ENCODE peak calls at places on chromosomes 5 and 9, in five cellular contexts. One of them, this sample, is unnamed.

GRCh38 chr9:119117409-119117808 is 251.8 kb downstream of the BRINP1 start:
- DNase-seq in kidney epithelial cell: no peak
- DNase-seq in IMR-90: no peak
- DNase-seq in fibroblast of lung: no peak
- DNase-seq in fibroblast of pulmonary artery: no peak
- DNase-seq in this sample: no peak

GRCh38 chr5:147391781-147392180 is 118.1 kb downstream of the DPYSL3 start:
- DNase-seq in kidney epithelial cell: peak
- DNase-seq in IMR-90: peak
- DNase-seq in fibroblast of lung: peak
- DNase-seq in fibroblast of pulmonary artery: peak
- DNase-seq in this sample: peak

GRCh38 chr5:73280821-73281746 is 108.1 kb downstream of the TMEM174 start:
- DNase-seq in kidney epithelial cell: peak
- DNase-seq in IMR-90: peak
- DNase-seq in fibroblast of lung: peak
- DNase-seq in fibroblast of pulmonary artery: peak
- DNase-seq in this sample: peak

GRCh38 chr9:126745574-126746411 is 59.0 kb upstream of the ZBTB43 start:
- DNase-seq in kidney epithelial cell: no peak
- DNase-seq in IMR-90: no peak
- DNase-seq in fibroblast of lung: no peak
- DNase-seq in fibroblast of pulmonary artery: no peak
- DNase-seq in this sample: no peak

GRCh38 chr9:90556897-90557296 is 85.7 kb downstream of the DIRAS2 start:
- DNase-seq in kidney epithelial cell: no peak
- DNase-seq in IMR-90: no peak
- DNase-seq in fibroblast of lung: no peak
- DNase-seq in fibroblast of pulmonary artery: no peak
- DNase-seq in this sample: no peak

GRCh38 chr5:175148773-175149172 is 295.2 kb downstream of the DRD1 start:
- DNase-seq in kidney epithelial cell: no peak
- DNase-seq in IMR-90: no peak
- DNase-seq in fibroblast of lung: peak
- DNase-seq in fibroblast of pulmonary artery: no peak
- DNase-seq in this sample: no peak

GRCh38 chr5:178192244-178192643 is 5.1 kb upstream of the GMCL2 start:
- DNase-seq in kidney epithelial cell: no peak
- DNase-seq in IMR-90: no peak
- DNase-seq in fibroblast of lung: no peak
- DNase-seq in fibroblast of pulmonary artery: no peak
- DNase-seq in this sample: no peak

GRCh38 chr5:139215176-139215975 is 17.2 kb upstream of the SIL1 start:
- DNase-seq in kidney epithelial cell: no peak
- DNase-seq in IMR-90: no peak
- DNase-seq in fibroblast of lung: no peak
- DNase-seq in fibroblast of pulmonary artery: peak
- DNase-seq in this sample: no peak

GRCh38 chr5:61256474-61256873 is 75.6 kb upstream of the ZSWIM6 start:
- DNase-seq in kidney epithelial cell: no peak
- DNase-seq in IMR-90: no peak
- DNase-seq in fibroblast of lung: peak
- DNase-seq in fibroblast of pulmonary artery: peak
- DNase-seq in this sample: no peak

GRCh38 chr9:137029058-137029922 is 1.3 kb upstream of the ABCA2 start:
- DNase-seq in kidney epithelial cell: no peak
- DNase-seq in IMR-90: peak
- DNase-seq in fibroblast of lung: peak
- DNase-seq in fibroblast of pulmonary artery: peak
- DNase-seq in this sample: peak

GRCh38 chr5:175922192-175922885 is 45.8 kb downstream of the THOC3 start:
- DNase-seq in kidney epithelial cell: peak
- DNase-seq in IMR-90: peak
- DNase-seq in fibroblast of lung: peak
- DNase-seq in fibroblast of pulmonary artery: peak
- DNase-seq in this sample: peak

GRCh38 chr9:71504636-71505035 is 263.7 kb downstream of the CEMIP2 start:
- DNase-seq in kidney epithelial cell: peak
- DNase-seq in IMR-90: no peak
- DNase-seq in fibroblast of lung: no peak
- DNase-seq in fibroblast of pulmonary artery: no peak
- DNase-seq in this sample: no peak

GRCh38 chr9:113599647-113600476 is 136.3 kb downstream of the RGS3 start:
- DNase-seq in kidney epithelial cell: no peak
- DNase-seq in IMR-90: peak
- DNase-seq in fibroblast of lung: peak
- DNase-seq in fibroblast of pulmonary artery: peak
- DNase-seq in this sample: peak

GRCh38 chr9:13791816-13792215 is 512.3 kb upstream of the MPDZ start:
- DNase-seq in kidney epithelial cell: no peak
- DNase-seq in IMR-90: no peak
- DNase-seq in fibroblast of lung: no peak
- DNase-seq in fibroblast of pulmonary artery: no peak
- DNase-seq in this sample: no peak

GRCh38 chr5:133938039-133938821 is 30.2 kb downstream of the C5orf15 start:
- DNase-seq in kidney epithelial cell: no peak
- DNase-seq in IMR-90: no peak
- DNase-seq in fibroblast of lung: no peak
- DNase-seq in fibroblast of pulmonary artery: peak
- DNase-seq in this sample: no peak

GRCh38 chr9:125074976-125075375 is 68.4 kb downstream of the SCAI start:
- DNase-seq in kidney epithelial cell: no peak
- DNase-seq in IMR-90: peak
- DNase-seq in fibroblast of lung: peak
- DNase-seq in fibroblast of pulmonary artery: peak
- DNase-seq in this sample: peak

GRCh38 chr9:32344551-32345182 is 39.8 kb upstream of the ACO1 start:
- DNase-seq in kidney epithelial cell: no peak
- DNase-seq in IMR-90: peak
- DNase-seq in fibroblast of lung: peak
- DNase-seq in fibroblast of pulmonary artery: peak
- DNase-seq in this sample: peak

GRCh38 chr9:91060520-91061343 is 259.1 kb downstream of the SYK start:
- DNase-seq in kidney epithelial cell: peak
- DNase-seq in IMR-90: peak
- DNase-seq in fibroblast of lung: peak
- DNase-seq in fibroblast of pulmonary artery: peak
- DNase-seq in this sample: peak

GRCh38 chr5:64952961-64953360 is 184.2 kb downstream of the CWC27 start:
- DNase-seq in kidney epithelial cell: no peak
- DNase-seq in IMR-90: no peak
- DNase-seq in fibroblast of lung: no peak
- DNase-seq in fibroblast of pulmonary artery: peak
- DNase-seq in this sample: peak

GRCh38 chr5:76482961-76483360 is 79.9 kb downstream of the IQGAP2 start:
- DNase-seq in kidney epithelial cell: no peak
- DNase-seq in IMR-90: no peak
- DNase-seq in fibroblast of lung: no peak
- DNase-seq in fibroblast of pulmonary artery: no peak
- DNase-seq in this sample: no peak

GRCh38 chr9:87270241-87271234 is 227.1 kb upstream of the DAPK1 start:
- DNase-seq in kidney epithelial cell: no peak
- DNase-seq in IMR-90: peak
- DNase-seq in fibroblast of lung: peak
- DNase-seq in fibroblast of pulmonary artery: peak
- DNase-seq in this sample: peak

GRCh38 chr5:145887976-145888574 is 15.3 kb upstream of the GRXCR2 start:
- DNase-seq in kidney epithelial cell: peak
- DNase-seq in IMR-90: peak
- DNase-seq in fibroblast of lung: peak
- DNase-seq in fibroblast of pulmonary artery: peak
- DNase-seq in this sample: peak

GRCh38 chr5:41925555-41925946 is 470 bp downstream of the FBXO4 start:
- DNase-seq in kidney epithelial cell: no peak
- DNase-seq in IMR-90: peak
- DNase-seq in fibroblast of lung: peak
- DNase-seq in fibroblast of pulmonary artery: peak
- DNase-seq in this sample: peak

GRCh38 chr5:429453-430188 is 13.4 kb upstream of the EXOC3 start:
- DNase-seq in kidney epithelial cell: no peak
- DNase-seq in IMR-90: peak
- DNase-seq in fibroblast of lung: peak
- DNase-seq in fibroblast of pulmonary artery: peak
- DNase-seq in this sample: peak

GRCh38 chr5:14603141-14603540 is 21.5 kb downstream of the OTULINL start:
- DNase-seq in kidney epithelial cell: no peak
- DNase-seq in IMR-90: no peak
- DNase-seq in fibroblast of lung: no peak
- DNase-seq in fibroblast of pulmonary artery: no peak
- DNase-seq in this sample: no peak

GRCh38 chr9:129958771-129959170 is 84.2 kb downstream of the FNBP1 start:
- DNase-seq in kidney epithelial cell: no peak
- DNase-seq in IMR-90: no peak
- DNase-seq in fibroblast of lung: no peak
- DNase-seq in fibroblast of pulmonary artery: no peak
- DNase-seq in this sample: no peak

GRCh38 chr5:32710859-32711692 is at the start of gene NPR3:
- DNase-seq in kidney epithelial cell: no peak
- DNase-seq in IMR-90: peak
- DNase-seq in fibroblast of lung: peak
- DNase-seq in fibroblast of pulmonary artery: peak
- DNase-seq in this sample: peak

GRCh38 chr5:113264061-113264460 is 170.7 kb downstream of the TSSK1B start:
- DNase-seq in kidney epithelial cell: peak
- DNase-seq in IMR-90: peak
- DNase-seq in fibroblast of lung: peak
- DNase-seq in fibroblast of pulmonary artery: peak
- DNase-seq in this sample: no peak

GRCh38 chr5:113263545-113263944 is 171.2 kb downstream of the TSSK1B start:
- DNase-seq in kidney epithelial cell: no peak
- DNase-seq in IMR-90: peak
- DNase-seq in fibroblast of lung: no peak
- DNase-seq in fibroblast of pulmonary artery: no peak
- DNase-seq in this sample: no peak

GRCh38 chr5:113265190-113265589 is 169.6 kb downstream of the TSSK1B start:
- DNase-seq in kidney epithelial cell: no peak
- DNase-seq in IMR-90: no peak
- DNase-seq in fibroblast of lung: no peak
- DNase-seq in fibroblast of pulmonary artery: no peak
- DNase-seq in this sample: no peak

GRCh38 chr5:113259034-113259433 is 175.8 kb downstream of the TSSK1B start:
- DNase-seq in kidney epithelial cell: no peak
- DNase-seq in IMR-90: no peak
- DNase-seq in fibroblast of lung: no peak
- DNase-seq in fibroblast of pulmonary artery: no peak
- DNase-seq in this sample: no peak

GRCh38 chr5:113262674-113263073 is 172.1 kb downstream of the TSSK1B start:
- DNase-seq in kidney epithelial cell: no peak
- DNase-seq in IMR-90: no peak
- DNase-seq in fibroblast of lung: no peak
- DNase-seq in fibroblast of pulmonary artery: no peak
- DNase-seq in this sample: no peak
- TF ChIP-seq CTCF in kidney epithelial cell: no peak
- TF ChIP-seq CTCF in IMR-90: no peak
- TF ChIP-seq CTCF in fibroblast of lung: no peak
- TF ChIP-seq CTCF in fibroblast of pulmonary artery: no peak
- TF ChIP-seq CTCF in this sample: no peak

GRCh38 chr9:135705376-135705775 is 3.4 kb downstream of the KCNT1 start:
- DNase-seq in kidney epithelial cell: no peak
- DNase-seq in IMR-90: no peak
- DNase-seq in fibroblast of lung: no peak
- DNase-seq in fibroblast of pulmonary artery: no peak
- DNase-seq in this sample: no peak
- H3K4me3 ChIP-seq in kidney epithelial cell: no peak
- H3K4me3 ChIP-seq in IMR-90: no peak
- H3K4me3 ChIP-seq in fibroblast of lung: no peak
- H3K4me3 ChIP-seq in fibroblast of pulmonary artery: no peak
- H3K4me3 ChIP-seq in this sample: no peak

GRCh38 chr9:22308177-22308576 is 138.4 kb upstream of the DMRTA1 start:
- DNase-seq in kidney epithelial cell: peak
- DNase-seq in IMR-90: no peak
- DNase-seq in fibroblast of lung: no peak
- DNase-seq in fibroblast of pulmonary artery: no peak
- DNase-seq in this sample: no peak

DNA sequence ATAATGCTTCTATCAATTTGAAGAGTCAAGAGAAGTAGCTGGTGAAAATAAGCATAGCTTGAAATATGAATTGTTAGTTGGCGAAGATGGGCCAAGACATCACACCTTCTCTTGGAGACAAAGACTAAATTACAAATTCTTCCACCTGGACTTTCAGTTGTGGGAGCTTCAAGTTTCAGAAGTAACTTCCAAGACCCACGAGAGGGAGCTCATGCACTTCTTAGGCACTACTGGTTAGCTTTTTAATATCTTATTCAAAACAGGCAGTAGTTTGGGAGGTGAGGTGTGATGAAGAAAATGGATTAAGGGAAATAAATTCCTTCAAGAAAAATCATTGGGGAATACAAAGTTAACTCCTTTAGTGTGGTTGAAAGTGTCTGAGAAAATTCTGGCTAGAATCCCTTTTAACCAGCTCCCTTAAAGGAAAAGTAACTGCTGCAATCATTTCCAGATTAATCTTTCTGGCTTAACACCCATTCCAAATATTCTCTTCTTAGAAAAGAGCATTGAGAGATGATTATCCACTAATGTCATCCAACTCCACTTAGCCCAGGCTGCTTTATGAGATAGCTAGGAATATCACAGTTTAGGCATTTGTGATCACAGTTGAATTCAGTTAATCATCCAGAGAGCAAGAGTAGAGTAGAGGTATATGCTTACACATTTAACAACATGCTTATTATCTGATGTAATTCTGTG is 139.5 kb upstream of the DMRTA1 start:
- DNase-seq in kidney epithelial cell: peak
- DNase-seq in IMR-90: peak
- DNase-seq in fibroblast of lung: peak
- DNase-seq in fibroblast of pulmonary artery: peak
- DNase-seq in this sample: peak
- TF ChIP-seq CTCF in kidney epithelial cell: peak
- TF ChIP-seq CTCF in IMR-90: peak
- TF ChIP-seq CTCF in fibroblast of lung: peak
- TF ChIP-seq CTCF in fibroblast of pulmonary artery: peak
- TF ChIP-seq CTCF in this sample: peak

DNA sequence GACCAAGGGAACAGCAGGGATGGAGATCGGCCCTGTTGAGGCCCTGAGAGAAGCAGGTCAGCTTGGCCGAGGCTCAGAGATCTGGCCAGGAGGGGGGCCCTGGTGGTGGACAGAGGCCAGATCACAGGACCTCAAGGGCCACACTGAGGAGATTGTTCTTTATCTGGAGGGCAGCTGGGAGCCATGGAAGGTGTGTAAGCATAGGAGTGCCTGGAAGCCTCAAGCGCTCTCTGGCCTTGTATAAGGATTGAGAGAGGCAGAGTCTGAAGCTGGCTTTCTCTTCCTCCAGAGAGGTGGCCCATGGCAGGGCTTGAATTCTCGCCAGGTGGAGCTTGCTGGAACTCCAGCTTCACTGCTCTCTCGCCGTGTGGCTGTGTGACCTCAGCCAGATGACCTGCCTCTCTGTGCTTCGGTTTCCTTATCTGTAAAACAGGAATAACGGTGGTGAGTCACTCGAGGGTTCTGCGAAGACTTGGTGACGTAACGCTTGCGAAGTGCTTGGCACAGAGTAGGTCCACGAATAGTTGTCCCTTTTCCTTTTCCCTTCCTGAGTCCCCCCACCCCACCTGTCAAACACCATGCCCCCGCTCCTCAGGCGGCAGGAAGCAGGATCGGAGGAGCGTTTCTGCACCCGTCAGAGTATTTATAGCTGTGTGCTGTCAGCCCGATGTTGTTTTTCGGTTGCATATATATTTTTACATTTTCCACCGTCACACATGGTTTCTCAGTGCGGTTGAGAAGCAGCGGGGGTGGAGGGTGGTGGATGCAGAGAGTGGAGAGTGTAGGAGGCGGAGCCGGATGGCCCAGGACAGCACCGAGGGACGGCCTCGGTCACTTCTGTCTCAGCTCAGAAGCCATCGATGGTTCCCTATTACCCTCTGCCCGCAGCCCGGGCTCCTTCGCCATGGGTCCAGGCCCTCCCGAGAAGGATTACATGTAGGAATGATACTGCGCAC is 17.0 kb upstream of the CRB2 start:
- DNase-seq in kidney epithelial cell: no peak
- DNase-seq in IMR-90: no peak
- DNase-seq in fibroblast of lung: no peak
- DNase-seq in fibroblast of pulmonary artery: peak
- DNase-seq in this sample: no peak
- H3K4me3 ChIP-seq in kidney epithelial cell: no peak
- H3K4me3 ChIP-seq in IMR-90: no peak
- H3K4me3 ChIP-seq in fibroblast of lung: no peak
- H3K4me3 ChIP-seq in fibroblast of pulmonary artery: no peak
- H3K4me3 ChIP-seq in this sample: no peak